ENCODE peak calls at places on chromosomes 6 and 20, in five cellular contexts. Q is activated B cell treated with CpG ODN at 0.5 μM for 24 hours; A is gastroesophageal sphincter; J is HCT116; D is activated T-helper 17 cell treated with anti-CD3 and anti-CD28 coated beads, Interleukin-2, amount 50 U/mL, for 72 hours. C is an unnamed sample.

GRCh38 chr6:132728616-132729015 is 14.8 kb upstream of the VNN1 start:
- ATAC-seq in Q (no peak), A (no peak), J (peak; percentile 84), D (no peak), C (no peak)

GRCh38 chr6:45780523-45780922 is 235.1 kb downstream of the CLIC5 start:
- ATAC-seq in Q (no peak), A (no peak), J (no peak), D (no peak), C (no peak)

GRCh38 chr20:50037123-50037522 is 54.3 kb downstream of the SNAI1 start:
- ATAC-seq in Q (no peak), A (no peak), J (no peak), D (no peak), C (no peak)

GRCh38 chr6:79574636-79575035 is 37.4 kb upstream of the LCA5 start:
- ATAC-seq in Q (no peak), A (no peak), J (peak; percentile 40), D (no peak), C (no peak)

GRCh38 chr20:21278829-21279228 is 24.3 kb upstream of the XRN2 start:
- ATAC-seq in Q (no peak), A (no peak), J (no peak), D (no peak), C (peak; percentile 51)

GRCh38 chr6:159992366-159992765 is 23.5 kb downstream of the IGF2R start:
- ATAC-seq in Q (no peak), A (no peak), J (no peak), D (no peak), C (no peak)

GRCh38 chr6:84606860-84607259 is 157.5 kb downstream of the TBX18 start:
- ATAC-seq in Q (no peak), A (no peak), J (no peak), D (no peak), C (no peak)

GRCh38 chr6:30568245-30568644 is 3.0 kb upstream of the ABCF1 start:
- ATAC-seq in Q (no peak), A (no peak), J (no peak), D (no peak), C (no peak)

GRCh38 chr6:144651219-144651618 is 366.1 kb downstream of the UTRN start:
- ATAC-seq in Q (no peak), A (no peak), J (no peak), D (no peak), C (no peak)

GRCh38 chr6:2911171-2911570 is 8.1 kb upstream of the SERPINB9 start:
- ATAC-seq in Q (peak; percentile 80), A (no peak), J (no peak), D (no peak), C (peak; percentile 98)

GRCh38 chr6:32081168-32081624 is 27.9 kb downstream of the TNXB start:
- ATAC-seq in Q (no peak), A (peak; percentile 67), J (no peak), D (peak; percentile 28), C (no peak)

GRCh38 chr6:3288711-3289663 is 30.2 kb downstream of the PSMG4 start:
- ATAC-seq in Q (no peak), A (no peak), J (no peak), D (no peak), C (no peak)

GRCh38 chr6:2773450-2773849 is 8.3 kb downstream of the WRNIP1 start:
- ATAC-seq in Q (no peak), A (no peak), J (no peak), D (no peak), C (no peak)

GRCh38 chr6:152146385-152146784 is 338.9 kb downstream of the ESR1 start:
- ATAC-seq in Q (no peak), A (no peak), J (no peak), D (no peak), C (no peak)

GRCh38 chr20:59703046-59703445 is 98.7 kb downstream of the PHACTR3 start:
- ATAC-seq in Q (no peak), A (no peak), J (no peak), D (no peak), C (no peak)

GRCh38 chr6:131955876-131956275 is 4.7 kb upstream of the CCN2 start:
- ATAC-seq in Q (no peak), A (no peak), J (no peak), D (no peak), C (no peak)

GRCh38 chr6:46279874-46280273 is 109.1 kb upstream of the ENPP5 start:
- ATAC-seq in Q (no peak), A (no peak), J (no peak), D (no peak), C (no peak)

GRCh38 chr6:5085638-5086293 is 625 bp downstream of the PPP1R3G start:
- ATAC-seq in Q (peak; percentile 23), A (peak; percentile 9), J (no peak), D (no peak), C (peak; percentile 10)

GRCh38 chr6:137008204-137008603 is 36.6 kb downstream of the IL20RA start:
- ATAC-seq in Q (no peak), A (no peak), J (no peak), D (no peak), C (no peak)

GRCh38 chr20:57415791-57416190 is 24.6 kb downstream of the RBM38 start:
- ATAC-seq in Q (no peak), A (no peak), J (no peak), D (no peak), C (no peak)